ENCODE peak calls at places on chromosome 3, in five cellular contexts. One of them, this sample, is unnamed.
A peak's percentile ranks its signal among the peaks of the same experiment; 100 is the strongest.

GRCh38 chr3:47512416-47513124 is 942 bp downstream of the ELP6 start:
- DNase-seq in fibroblast of the aortic adventitia: peak; percentile 25
- DNase-seq in foreskin fibroblast: peak; percentile 47
- DNase-seq in fibroblast of lung: peak; percentile 25
- DNase-seq in right atrium auricular region: no peak
- DNase-seq in this sample: no peak

GRCh38 chr3:10357592-10358308 is 36.8 kb upstream of the SEC13 start:
- DNase-seq in right atrium auricular region: no peak
- DNase-seq in foreskin fibroblast: peak; percentile 95
- DNase-seq in fibroblast of lung: peak; percentile 93
- DNase-seq in fibroblast of the aortic adventitia: peak; percentile 90
- DNase-seq in this sample: peak; percentile 55

GRCh38 chr3:26108846-26109489 is 319.1 kb downstream of the OXSM start:
- DNase-seq in foreskin fibroblast: no peak
- DNase-seq in fibroblast of lung: no peak
- DNase-seq in fibroblast of the aortic adventitia: no peak
- DNase-seq in right atrium auricular region: no peak
- DNase-seq in this sample: no peak

GRCh38 chr3:184537885-184538599 is 23.5 kb upstream of the EPHB3 start:
- DNase-seq in fibroblast of lung: no peak
- DNase-seq in fibroblast of the aortic adventitia: no peak
- DNase-seq in right atrium auricular region: peak; percentile 2
- DNase-seq in foreskin fibroblast: no peak
- DNase-seq in this sample: no peak

GRCh38 chr3:88059380-88060160 is 515 bp downstream of the ZNF654 start:
- DNase-seq in foreskin fibroblast: peak; percentile 15
- DNase-seq in right atrium auricular region: no peak
- DNase-seq in fibroblast of the aortic adventitia: peak; percentile 16
- DNase-seq in fibroblast of lung: no peak
- DNase-seq in this sample: no peak

GRCh38 chr3:46113608-46114007 is 86.3 kb upstream of the XCR1 start:
- DNase-seq in fibroblast of the aortic adventitia: no peak
- DNase-seq in fibroblast of lung: no peak
- DNase-seq in right atrium auricular region: no peak
- DNase-seq in foreskin fibroblast: no peak
- DNase-seq in this sample: no peak

GRCh38 chr3:126349071-126349470 is 8.1 kb downstream of the KLF15 start:
- DNase-seq in foreskin fibroblast: no peak
- DNase-seq in fibroblast of the aortic adventitia: no peak
- DNase-seq in right atrium auricular region: no peak
- DNase-seq in fibroblast of lung: no peak
- DNase-seq in this sample: no peak

GRCh38 chr3:55873523-55874254 is 386.6 kb upstream of the WNT5A start:
- DNase-seq in fibroblast of the aortic adventitia: no peak
- DNase-seq in fibroblast of lung: peak; percentile 50
- DNase-seq in foreskin fibroblast: peak; percentile 45
- DNase-seq in right atrium auricular region: no peak
- DNase-seq in this sample: no peak

GRCh38 chr3:193554790-193555189 is at the start of gene ATP13A4:
- DNase-seq in fibroblast of the aortic adventitia: no peak
- DNase-seq in fibroblast of lung: no peak
- DNase-seq in foreskin fibroblast: no peak
- DNase-seq in right atrium auricular region: no peak
- DNase-seq in this sample: no peak

GRCh38 chr3:155639462-155640055 is 105.3 kb downstream of the PLCH1 start:
- DNase-seq in foreskin fibroblast: no peak
- DNase-seq in fibroblast of the aortic adventitia: no peak
- DNase-seq in fibroblast of lung: no peak
- DNase-seq in right atrium auricular region: no peak
- DNase-seq in this sample: no peak

GRCh38 chr3:40468018-40468417 is 8.9 kb upstream of the ZNF619 start:
- DNase-seq in fibroblast of the aortic adventitia: no peak
- DNase-seq in right atrium auricular region: no peak
- DNase-seq in fibroblast of lung: no peak
- DNase-seq in foreskin fibroblast: peak; percentile 21
- DNase-seq in this sample: no peak

GRCh38 chr3:192892981-192893827 is 24.5 kb downstream of the MB21D2 start:
- DNase-seq in foreskin fibroblast: peak; percentile 72
- DNase-seq in right atrium auricular region: peak; percentile 83
- DNase-seq in fibroblast of the aortic adventitia: peak; percentile 81
- DNase-seq in fibroblast of lung: peak; percentile 92
- DNase-seq in this sample: no peak

GRCh38 chr3:12959838-12960378 is 113.3 kb downstream of the IQSEC1 start:
- DNase-seq in right atrium auricular region: no peak
- DNase-seq in foreskin fibroblast: no peak
- DNase-seq in fibroblast of lung: no peak
- DNase-seq in fibroblast of the aortic adventitia: no peak
- DNase-seq in this sample: no peak

GRCh38 chr3:185503467-185503975 is 4.7 kb upstream of the TMEM41A start:
- DNase-seq in fibroblast of lung: no peak
- DNase-seq in fibroblast of the aortic adventitia: no peak
- DNase-seq in right atrium auricular region: no peak
- DNase-seq in foreskin fibroblast: no peak
- DNase-seq in this sample: no peak

GRCh38 chr3:110929811-110930210 is 141.8 kb upstream of the NECTIN3 start:
- DNase-seq in foreskin fibroblast: peak; percentile 41
- DNase-seq in right atrium auricular region: no peak
- DNase-seq in fibroblast of the aortic adventitia: no peak
- DNase-seq in fibroblast of lung: no peak
- DNase-seq in this sample: no peak

GRCh38 chr3:173502983-173503568 is 105.5 kb downstream of the NLGN1 start:
- DNase-seq in right atrium auricular region: no peak
- DNase-seq in foreskin fibroblast: peak; percentile 29
- DNase-seq in fibroblast of the aortic adventitia: peak; percentile 35
- DNase-seq in fibroblast of lung: peak; percentile 76
- DNase-seq in this sample: no peak

GRCh38 chr3:58071480-58071971 is 63.3 kb downstream of the FLNB start:
- DNase-seq in fibroblast of the aortic adventitia: no peak
- DNase-seq in foreskin fibroblast: no peak
- DNase-seq in fibroblast of lung: no peak
- DNase-seq in right atrium auricular region: no peak
- DNase-seq in this sample: no peak

GRCh38 chr3:57756528-57757401 is 656 bp downstream of the SLMAP start:
- DNase-seq in foreskin fibroblast: peak; percentile 81
- DNase-seq in fibroblast of the aortic adventitia: peak; percentile 73
- DNase-seq in fibroblast of lung: peak; percentile 62
- DNase-seq in right atrium auricular region: peak; percentile 79
- DNase-seq in this sample: no peak

GRCh38 chr3:195549931-195550519 is 6.9 kb upstream of the PPP1R2 start:
- DNase-seq in foreskin fibroblast: no peak
- DNase-seq in right atrium auricular region: no peak
- DNase-seq in fibroblast of lung: no peak
- DNase-seq in fibroblast of the aortic adventitia: no peak
- DNase-seq in this sample: no peak

GRCh38 chr3:29283739-29284138 is 2.9 kb downstream of the RBMS3 start:
- DNase-seq in foreskin fibroblast: peak; percentile 21
- DNase-seq in fibroblast of lung: peak; percentile 23
- DNase-seq in right atrium auricular region: no peak
- DNase-seq in fibroblast of the aortic adventitia: no peak
- DNase-seq in this sample: no peak

GRCh38 chr3:175269394-175269793 is 410.3 kb downstream of the NAALADL2 start:
- DNase-seq in foreskin fibroblast: no peak
- DNase-seq in right atrium auricular region: no peak
- DNase-seq in fibroblast of the aortic adventitia: no peak
- DNase-seq in fibroblast of lung: no peak
- DNase-seq in this sample: no peak

GRCh38 chr3:132787616-132788015 is 65.4 kb upstream of the NPHP3 start:
- DNase-seq in right atrium auricular region: no peak
- DNase-seq in foreskin fibroblast: peak; percentile 14
- DNase-seq in fibroblast of lung: peak; percentile 81
- DNase-seq in fibroblast of the aortic adventitia: peak; percentile 26
- DNase-seq in this sample: no peak

GRCh38 chr3:106048946-106049481 is 180.2 kb upstream of the CBLB start:
- DNase-seq in right atrium auricular region: no peak
- DNase-seq in fibroblast of lung: no peak
- DNase-seq in fibroblast of the aortic adventitia: no peak
- DNase-seq in foreskin fibroblast: peak; percentile 15
- DNase-seq in this sample: no peak

GRCh38 chr3:68129065-68129464 is 474.7 kb upstream of the SUCLG2 start:
- DNase-seq in foreskin fibroblast: no peak
- DNase-seq in fibroblast of lung: no peak
- DNase-seq in right atrium auricular region: no peak
- DNase-seq in fibroblast of the aortic adventitia: no peak
- DNase-seq in this sample: no peak

GRCh38 chr3:70731046-70731445 is 418.6 kb upstream of the MDFIC2 start:
- DNase-seq in right atrium auricular region: no peak
- DNase-seq in foreskin fibroblast: no peak
- DNase-seq in fibroblast of the aortic adventitia: no peak
- DNase-seq in fibroblast of lung: no peak
- DNase-seq in this sample: no peak

GRCh38 chr3:42336103-42336502 is 70.1 kb upstream of the CCK start:
- DNase-seq in fibroblast of lung: no peak
- DNase-seq in right atrium auricular region: no peak
- DNase-seq in fibroblast of the aortic adventitia: no peak
- DNase-seq in foreskin fibroblast: peak; percentile 23
- DNase-seq in this sample: no peak

GRCh38 chr3:107452436-107452835 is 70.3 kb upstream of the BBX start:
- DNase-seq in fibroblast of lung: peak; percentile 61
- DNase-seq in fibroblast of the aortic adventitia: peak; percentile 45
- DNase-seq in right atrium auricular region: no peak
- DNase-seq in foreskin fibroblast: peak; percentile 32
- DNase-seq in this sample: no peak

GRCh38 chr3:124529826-124530571 is 200.3 kb upstream of the UMPS start:
- DNase-seq in fibroblast of the aortic adventitia: no peak
- DNase-seq in fibroblast of lung: no peak
- DNase-seq in foreskin fibroblast: no peak
- DNase-seq in right atrium auricular region: no peak
- DNase-seq in this sample: no peak

GRCh38 chr3:124522226-124522625 is 208.0 kb upstream of the UMPS start:
- DNase-seq in fibroblast of the aortic adventitia: no peak
- DNase-seq in foreskin fibroblast: no peak
- DNase-seq in right atrium auricular region: no peak
- DNase-seq in fibroblast of lung: no peak
- DNase-seq in this sample: no peak

GRCh38 chr3:124530916-124531315 is 199.3 kb upstream of the UMPS start:
- DNase-seq in right atrium auricular region: no peak
- DNase-seq in fibroblast of the aortic adventitia: no peak
- DNase-seq in fibroblast of lung: no peak
- DNase-seq in foreskin fibroblast: no peak
- DNase-seq in this sample: no peak

GRCh38 chr3:124532071-124532470 is 198.2 kb upstream of the UMPS start:
- DNase-seq in foreskin fibroblast: no peak
- DNase-seq in fibroblast of lung: peak; percentile 13
- DNase-seq in fibroblast of the aortic adventitia: peak; percentile 11
- DNase-seq in right atrium auricular region: no peak
- DNase-seq in this sample: no peak

DNA sequence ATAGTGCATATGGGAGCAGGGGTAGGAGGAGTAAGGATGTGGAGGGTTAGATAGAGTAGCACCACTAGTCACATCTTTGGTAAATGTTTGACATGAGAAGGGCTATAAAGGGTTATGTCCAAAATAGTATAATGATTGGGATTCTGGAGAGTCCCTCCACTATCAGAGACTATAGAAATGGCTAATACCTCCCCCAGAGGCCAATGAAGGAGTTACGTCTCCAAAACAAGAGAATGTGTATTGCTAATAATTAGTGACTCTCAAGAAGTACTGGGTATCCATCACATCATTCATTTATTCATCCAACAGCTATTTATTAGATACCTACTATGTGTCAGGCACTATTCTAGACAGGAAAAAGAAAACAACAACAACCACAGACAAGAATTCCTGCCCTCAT is 203.7 kb upstream of the UMPS start:
- DNase-seq in fibroblast of the aortic adventitia: no peak
- DNase-seq in foreskin fibroblast: no peak
- DNase-seq in fibroblast of lung: no peak
- DNase-seq in right atrium auricular region: no peak
- DNase-seq in this sample: no peak
- TF ChIP-seq CTCF in fibroblast of the aortic adventitia: no peak
- TF ChIP-seq CTCF in foreskin fibroblast: no peak
- TF ChIP-seq CTCF in fibroblast of lung: no peak
- TF ChIP-seq CTCF in right atrium auricular region: no peak
- TF ChIP-seq CTCF in this sample: no peak

GRCh38 chr3:188197388-188197847 is 43.5 kb downstream of the LPP start:
- DNase-seq in fibroblast of the aortic adventitia: no peak
- DNase-seq in foreskin fibroblast: peak; percentile 49
- DNase-seq in fibroblast of lung: no peak
- DNase-seq in right atrium auricular region: peak; percentile 60
- DNase-seq in this sample: no peak
- TF ChIP-seq CTCF in fibroblast of the aortic adventitia: no peak
- TF ChIP-seq CTCF in foreskin fibroblast: no peak
- TF ChIP-seq CTCF in fibroblast of lung: no peak
- TF ChIP-seq CTCF in right atrium auricular region: no peak
- TF ChIP-seq CTCF in this sample: no peak

DNA sequence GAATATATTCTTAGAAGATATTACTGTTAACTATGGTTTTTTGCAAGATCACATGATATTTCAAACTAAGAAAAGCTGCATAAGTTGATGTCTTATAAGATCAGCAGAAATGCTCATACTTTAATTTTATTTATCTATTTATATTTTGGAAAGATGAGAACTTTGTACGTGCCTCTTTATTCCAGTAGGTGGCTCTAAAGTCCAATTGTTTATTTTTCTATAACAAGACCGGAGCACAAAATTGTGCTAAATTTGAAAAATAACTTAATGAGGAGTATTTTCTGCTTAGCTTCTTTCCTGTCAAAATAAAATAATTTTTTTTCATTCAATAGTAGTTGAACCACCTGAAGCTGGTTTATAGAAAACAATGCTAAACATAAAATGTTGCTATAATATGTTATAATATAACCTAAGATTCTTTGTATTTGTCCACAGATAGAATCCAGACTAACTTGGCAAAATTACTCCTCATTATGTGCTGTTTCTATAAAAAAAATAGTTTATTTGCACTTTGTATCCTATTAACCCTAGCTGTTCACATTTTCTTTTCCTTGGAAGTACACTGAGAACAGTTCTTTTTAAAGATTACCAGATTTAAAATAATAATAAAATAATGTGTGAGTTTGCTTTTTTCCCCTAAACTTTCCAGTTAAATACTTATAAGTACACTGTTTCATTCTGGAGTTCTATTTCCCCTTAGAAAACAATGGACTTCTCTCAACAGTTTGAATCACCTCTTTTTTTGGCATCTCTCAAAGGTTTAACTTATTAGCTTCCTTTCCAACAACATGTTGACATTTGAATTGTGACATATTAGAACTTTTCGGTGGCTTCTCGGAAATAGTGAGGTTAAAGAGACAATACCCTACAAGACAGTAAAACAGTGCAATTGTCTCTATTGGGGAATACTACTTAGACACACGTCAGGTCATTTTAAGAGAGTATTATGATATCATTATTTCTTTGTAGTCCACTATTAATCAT is 530.0 kb downstream of the MECOM start:
- DNase-seq in right atrium auricular region: no peak
- DNase-seq in foreskin fibroblast: peak; percentile 52
- DNase-seq in fibroblast of lung: peak; percentile 64
- DNase-seq in fibroblast of the aortic adventitia: peak; percentile 75
- DNase-seq in this sample: no peak
- TF ChIP-seq CTCF in right atrium auricular region: peak; percentile 22
- TF ChIP-seq CTCF in foreskin fibroblast: peak; percentile 35
- TF ChIP-seq CTCF in fibroblast of lung: no peak
- TF ChIP-seq CTCF in fibroblast of the aortic adventitia: peak; percentile 57
- TF ChIP-seq CTCF in this sample: peak; percentile 43

DNA sequence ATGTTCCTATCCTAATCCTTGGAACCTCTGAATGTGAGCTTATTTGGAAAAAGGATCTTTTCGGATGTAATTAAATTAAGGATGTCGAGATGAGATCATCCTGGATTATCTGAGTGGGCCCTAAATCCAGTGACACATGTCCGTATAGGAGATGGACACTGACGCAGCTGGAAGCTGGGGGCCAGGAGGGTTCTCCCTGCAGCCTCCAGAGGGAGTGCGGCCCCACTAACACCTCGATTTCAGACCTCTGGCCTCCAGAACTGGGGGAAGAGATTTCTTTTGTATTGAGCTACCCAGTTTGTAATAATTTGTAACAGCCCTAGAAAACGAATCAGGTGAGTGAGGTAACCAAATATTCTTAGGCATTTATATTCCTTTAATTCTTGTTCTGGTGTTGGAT is 2.5 kb downstream of the DNAJB8 start:
- DNase-seq in right atrium auricular region: no peak
- DNase-seq in fibroblast of the aortic adventitia: no peak
- DNase-seq in fibroblast of lung: no peak
- DNase-seq in foreskin fibroblast: no peak
- DNase-seq in this sample: no peak
- TF ChIP-seq CTCF in right atrium auricular region: no peak
- TF ChIP-seq CTCF in fibroblast of the aortic adventitia: no peak
- TF ChIP-seq CTCF in fibroblast of lung: no peak
- TF ChIP-seq CTCF in foreskin fibroblast: no peak
- TF ChIP-seq CTCF in this sample: no peak

This sample was measured in AG09319.